ENCODE peak calls at places on chromosomes 1 and 21, in seven cellular contexts. T is CD8-positive, alpha-beta memory T cell; L is thoracic aorta; V is astrocyte; X is SJCRH30; W is endodermal cell; U is brain microvascular endothelial cell. Y is an unnamed sample.

GRCh38 chr1:233867028-233867427 is 37.4 kb upstream of the SLC35F3 start:
- DNase-seq in T (no peak), L (no peak), V (no peak), X (no peak), W (no peak), U (no peak), Y (no peak)

GRCh38 chr1:76059461-76059860 is 15.1 kb upstream of the ST6GALNAC3 start:
- DNase-seq in T (no peak), L (no peak), V (no peak), X (no peak), W (no peak), U (no peak), Y (no peak)

GRCh38 chr1:243798726-243799125 is 51.3 kb downstream of the AKT3 start:
- DNase-seq in T (no peak), L (no peak), V (peak; percentile 98), X (no peak), W (no peak), U (peak; percentile 90), Y (peak; percentile 62)

GRCh38 chr1:212678456-212679410 is 20.9 kb downstream of the BATF3 start:
- DNase-seq in T (no peak), L (no peak), V (no peak), X (no peak), W (peak; percentile 48), U (no peak), Y (no peak)

GRCh38 chr1:10973552-10973951 is 38.9 kb upstream of the TARDBP start:
- DNase-seq in T (no peak), L (no peak), V (peak; percentile 43), X (peak; percentile 97), W (peak; percentile 77), U (no peak), Y (peak; percentile 81)

GRCh38 chr1:24283326-24284155 is 35.6 kb upstream of the GRHL3 start:
- DNase-seq in T (no peak), L (no peak), V (peak; percentile 83), X (no peak), W (no peak), U (peak; percentile 70), Y (no peak)

GRCh38 chr1:157363660-157364140 is 188.6 kb downstream of the FCRL5 start:
- DNase-seq in T (no peak), L (no peak), V (no peak), X (peak; percentile 41), W (peak; percentile 84), U (peak; percentile 45), Y (peak; percentile 30)

GRCh38 chr1:220880726-220881506 is 1.7 kb downstream of the HLX start:
- DNase-seq in T (no peak), L (no peak), V (peak; percentile 29), X (peak; percentile 46), W (peak; percentile 79), U (no peak), Y (no peak)

GRCh38 chr1:41305576-41306365 is 55.5 kb upstream of the FOXO6 start:
- DNase-seq in T (no peak), L (no peak), V (no peak), X (peak; percentile 66), W (peak; percentile 66), U (no peak), Y (no peak)

GRCh38 chr1:184426278-184426674 is 39.4 kb downstream of the C1orf21 start:
- DNase-seq in T (no peak), L (no peak), V (no peak), X (no peak), W (no peak), U (no peak), Y (no peak)

GRCh38 chr1:229434005-229434640 is at the start of gene ACTA1:
- DNase-seq in T (no peak), L (no peak), V (no peak), X (peak; percentile 27), W (peak; percentile 90), U (no peak), Y (no peak)

GRCh38 chr1:202697038-202697437 is 13.2 kb downstream of the SYT2 start:
- DNase-seq in T (no peak), L (no peak), V (no peak), X (peak; percentile 23), W (peak; percentile 67), U (no peak), Y (no peak)

GRCh38 chr1:112713466-112714312 is 1.4 kb downstream of the PPM1J start:
- DNase-seq in T (no peak), L (no peak), V (no peak), X (no peak), W (peak; percentile 76), U (no peak), Y (no peak)

GRCh38 chr1:99496067-99496466 is 149.8 kb upstream of the PALMD start:
- DNase-seq in T (no peak), L (no peak), V (no peak), X (no peak), W (no peak), U (no peak), Y (peak; percentile 52)

GRCh38 chr1:87963566-87963965 is 634.9 kb downstream of the LMO4 start:
- DNase-seq in T (no peak), L (no peak), V (no peak), X (no peak), W (no peak), U (no peak), Y (peak; percentile 48)

GRCh38 chr1:204106825-204107224 is 33.9 kb downstream of the SOX13 start:
- DNase-seq in T (no peak), L (no peak), V (no peak), X (no peak), W (no peak), U (no peak), Y (no peak)

GRCh38 chr1:208176654-208177053 is 67.5 kb downstream of the PLXNA2 start:
- DNase-seq in T (no peak), L (no peak), V (no peak), X (no peak), W (no peak), U (no peak), Y (no peak)

GRCh38 chr1:169859001-169859400 is 34.7 kb downstream of the SCYL3 start:
- DNase-seq in T (no peak), L (no peak), V (no peak), X (no peak), W (no peak), U (no peak), Y (no peak)

GRCh38 chr1:65264197-65264929 is 45.0 kb upstream of the DNAJC6 start:
- DNase-seq in T (no peak), L (no peak), V (peak; percentile 52), X (peak; percentile 34), W (peak; percentile 88), U (peak; percentile 71), Y (peak; percentile 28)

GRCh38 chr1:14128096-14128495 is 428.1 kb downstream of the PRDM2 start:
- DNase-seq in T (no peak), L (no peak), V (no peak), X (no peak), W (no peak), U (no peak), Y (peak; percentile 50)

GRCh38 chr1:213244664-213245091 is 193.6 kb downstream of the RPS6KC1 start:
- DNase-seq in T (peak; percentile 1), L (no peak), V (peak; percentile 33), X (peak; percentile 83), W (peak; percentile 53), U (peak; percentile 14), Y (no peak)

GRCh38 chr1:219172821-219173220 is 857 bp upstream of the LYPLAL1 start:
- DNase-seq in T (no peak), L (no peak), V (no peak), X (no peak), W (no peak), U (no peak), Y (no peak)

GRCh38 chr1:8012955-8013354 is 13.2 kb downstream of the ERRFI1 start:
- DNase-seq in T (no peak), L (no peak), V (no peak), X (no peak), W (no peak), U (no peak), Y (no peak)
- H3K36me3 ChIP-seq in T (no peaks in the 10 kb centered on the region), L (peaks cover 36% of the 10 kb centered on the region), V (peaks cover 50% of the 10 kb centered on the region), X (peaks cover 91% of the 10 kb centered on the region), W (peaks cover 60% of the 10 kb centered on the region), U (peaks cover 70% of the 10 kb centered on the region), Y (peaks cover 88% of the 10 kb centered on the region)

DNA sequence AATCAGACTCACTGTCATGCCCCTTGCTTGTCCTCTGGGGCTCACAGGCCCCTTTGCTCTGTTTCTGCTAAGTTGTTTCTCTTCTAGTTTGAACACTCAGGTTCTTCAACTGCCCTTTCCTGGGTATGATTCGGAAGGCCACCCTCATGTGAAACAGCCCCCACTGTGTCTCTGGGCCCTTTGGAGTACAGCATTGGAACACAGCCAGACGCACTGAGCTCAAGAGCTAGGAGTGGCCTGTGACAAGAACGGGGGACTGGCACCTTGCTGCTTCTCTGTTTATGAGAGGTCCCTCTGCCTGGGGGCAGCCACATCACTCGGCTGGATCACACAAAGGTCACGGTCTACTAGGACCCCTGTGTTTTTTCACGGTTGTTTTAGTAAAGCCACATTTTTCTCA is 114.4 kb upstream of the ZC3H12A start:
- DNase-seq in T (no peak), L (no peak), V (no peak), X (no peak), W (no peak), U (no peak), Y (no peak)
- H3K27me3 ChIP-seq in T (no peaks in the 10 kb centered on the region), L (no peaks in the 10 kb centered on the region), V (no peaks in the 10 kb centered on the region), X (peaks cover 25% of the 10 kb centered on the region), W (no peaks in the 10 kb centered on the region), U (no peaks in the 10 kb centered on the region), Y (peaks cover 9% of the 10 kb centered on the region)

GRCh38 chr1:91924146-91924545 is 25.1 kb upstream of the BRDT start:
- DNase-seq in T (no peak), L (no peak), V (peak; percentile 86), X (no peak), W (no peak), U (peak; percentile 35), Y (peak; percentile 11)
- H3K4me3 ChIP-seq in T (no peak overlapping the region), L (no peak overlapping the region), V (no peak overlapping the region), X (no peak overlapping the region), W (no peak overlapping the region), U (no peak overlapping the region), Y (no peak overlapping the region)

GRCh38 chr21:44314128-44314527 is 14.3 kb downstream of the PFKL start:
- DNase-seq in T (no peak), L (no peak), V (no peak), X (no peak), W (no peak), U (no peak), Y (no peak)

GRCh38 chr21:44316277-44316900 is 16.5 kb downstream of the PFKL start:
- DNase-seq in T (no peak), L (no peak), V (no peak), X (no peak), W (no peak), U (no peak), Y (no peak)

GRCh38 chr21:44317241-44317782 is 17.5 kb downstream of the PFKL start:
- DNase-seq in T (no peak), L (no peak), V (no peak), X (no peak), W (no peak), U (no peak), Y (no peak)

GRCh38 chr21:44314561-44314960 is 14.7 kb downstream of the PFKL start:
- DNase-seq in T (no peak), L (no peak), V (no peak), X (no peak), W (no peak), U (no peak), Y (no peak)

DNA sequence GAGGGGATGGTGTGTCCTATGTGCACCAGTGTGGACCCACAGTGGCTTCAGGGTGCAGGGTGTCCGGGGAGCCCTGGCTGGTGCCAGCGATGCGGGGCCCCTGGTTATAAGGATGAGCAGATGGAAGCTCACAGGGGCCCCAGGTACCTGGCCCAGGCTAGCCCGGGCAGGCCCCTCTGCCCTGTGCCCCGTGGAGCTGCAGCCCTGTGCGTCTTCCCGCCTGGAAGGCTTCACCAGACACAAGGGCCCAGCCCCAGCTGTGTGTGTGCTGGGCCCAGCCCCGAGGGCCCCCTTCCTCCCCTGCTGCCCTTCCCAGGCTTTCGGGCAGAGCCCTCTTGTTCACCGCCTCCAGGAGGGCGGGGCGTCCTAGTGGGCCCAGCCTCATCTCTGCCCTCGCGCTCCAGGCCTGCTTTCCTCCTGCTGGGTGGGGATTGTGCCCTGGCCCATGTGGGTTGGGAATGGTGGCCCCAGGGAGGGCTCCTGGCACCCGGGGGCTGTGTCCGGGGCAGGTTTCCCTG is 15.9 kb downstream of the PFKL start:
- DNase-seq in T (no peak), L (no peak), V (no peak), X (no peak), W (no peak), U (no peak), Y (no peak)
- H3K36me3 ChIP-seq in T (peaks cover 17% of the 10 kb centered on the region), L (peaks cover 41% of the 10 kb centered on the region), V (peaks cover 5% of the 10 kb centered on the region), X (peaks cover 6% of the 10 kb centered on the region), W (peaks cover 35% of the 10 kb centered on the region), U (peaks cover 37% of the 10 kb centered on the region), Y (peaks cover 32% of the 10 kb centered on the region)